ENCODE peak calls at places on chromosomes 12 and 14, in eight cellular contexts. G is pancreas, J is mammary epithelial cell, B is HCT116, E is lower lobe of right lung, Q is tibial nerve, N is uterus, K is cardiac muscle cell. T is an unnamed sample. For H3K36me3, the result is how much of the 10 kb centered on the place peaks cover.

GRCh38 chr12:46717159-46717558 is 108.6 kb downstream of the SLC38A4 start:
- DNase-seq in E (no peak), N (no peak), B (no peak), G (no peak), J (no peak), Q (no peak), K (no peak), T (no peak)

GRCh38 chr14:52790011-52790755 is 1.2 kb downstream of the GNPNAT1 start:
- DNase-seq in B (no peak), G (no peak), J (no peak), N (no peak), Q (no peak), E (no peak), K (peak), T (no peak)

GRCh38 chr12:111600296-111600562 is 1.1 kb upstream of the ATXN2 start:
- DNase-seq in N (no peak), G (no peak), K (no peak), B (no peak), J (no peak), Q (no peak), E (no peak), T (no peak)

GRCh38 chr14:65229431-65230286 is 127.3 kb upstream of the MAX start:
- DNase-seq in G (peak), E (peak), Q (no peak), B (no peak), N (peak), K (peak), J (peak), T (peak)

GRCh38 chr12:57965766-57966165 is 24.4 kb downstream of the ATP23 start:
- DNase-seq in J (no peak), E (no peak), N (no peak), B (no peak), G (no peak), K (no peak), Q (no peak), T (no peak)

GRCh38 chr12:15428632-15429031 is 106.3 kb downstream of the PTPRO start:
- DNase-seq in G (no peak), K (no peak), Q (no peak), J (no peak), B (no peak), E (no peak), N (no peak), T (no peak)

GRCh38 chr14:69354383-69355154 is 43.5 kb downstream of the ERH start:
- DNase-seq in J (peak), B (no peak), N (no peak), Q (no peak), K (no peak), E (no peak), G (no peak), T (no peak)

GRCh38 chr12:71938728-71939385 is at the start of gene TPH2:
- DNase-seq in J (peak), N (no peak), K (peak), E (peak), Q (no peak), B (peak), G (peak), T (no peak)

GRCh38 chr14:52279405-52279804 is 11.9 kb downstream of the PTGDR start:
- DNase-seq in N (no peak), K (no peak), B (no peak), E (no peak), Q (no peak), J (peak), G (no peak), T (no peak)

GRCh38 chr12:98752726-98753125 is 107.6 kb downstream of the APAF1 start:
- DNase-seq in Q (no peak), J (no peak), G (no peak), K (no peak), E (no peak), B (no peak), N (no peak), T (no peak)

GRCh38 chr12:101854747-101855146 is 22.6 kb upstream of the DRAM1 start:
- DNase-seq in Q (no peak), B (no peak), J (no peak), G (no peak), E (no peak), K (no peak), N (no peak), T (no peak)

GRCh38 chr14:92633724-92634123 is 114.7 kb downstream of the LGMN start:
- DNase-seq in J (no peak), N (no peak), K (no peak), B (no peak), G (no peak), E (no peak), Q (no peak), T (no peak)

GRCh38 chr12:56903374-56903773 is 30.8 kb downstream of the SDR9C7 start:
- DNase-seq in N (no peak), J (no peak), Q (no peak), E (no peak), K (no peak), G (no peak), B (no peak), T (no peak)

GRCh38 chr12:57242329-57242690 is 8.7 kb downstream of the STAC3 start:
- DNase-seq in K (no peak), E (no peak), Q (no peak), N (no peak), G (peak), J (no peak), B (no peak), T (peak)

GRCh38 chr12:68037616-68038255 is 48.5 kb downstream of the IFNG-AS1 start:
- DNase-seq in B (no peak), E (no peak), K (no peak), N (no peak), G (no peak), Q (no peak), J (no peak), T (no peak)

GRCh38 chr12:90245396-90245795 is 536.8 kb upstream of the ATP2B1 start:
- DNase-seq in N (no peak), B (no peak), E (no peak), J (no peak), Q (no peak), G (no peak), K (no peak), T (no peak)

GRCh38 chr12:14651371-14651770 is 45.0 kb downstream of the GUCY2C start:
- DNase-seq in K (no peak), N (no peak), G (no peak), J (no peak), B (no peak), Q (no peak), E (no peak), T (no peak)

GRCh38 chr14:98161366-98161765 is 1110.6 kb downstream of the BCL11B start:
- DNase-seq in B (no peak), G (no peak), K (no peak), N (no peak), E (no peak), J (peak), Q (no peak), T (no peak)

GRCh38 chr14:65230287-65230728 is 128.0 kb upstream of the MAX start:
- DNase-seq in G (peak), Q (peak), K (peak), N (no peak), B (no peak), J (no peak), E (peak), T (no peak)

GRCh38 chr14:81390706-81391105 is 9.4 kb downstream of the STON2 start:
- DNase-seq in G (no peak), J (no peak), E (no peak), B (no peak), K (no peak), Q (no peak), N (no peak), T (no peak)

GRCh38 chr12:7282844-7283243 is 21.0 kb upstream of the ACSM4 start:
- DNase-seq in E (no peak), Q (no peak), K (no peak), G (no peak), N (no peak), B (no peak), J (no peak), T (no peak)

GRCh38 chr12:49944718-49945117 is 5.8 kb upstream of the AQP2 start:
- DNase-seq in G (no peak), K (no peak), B (no peak), N (no peak), E (no peak), Q (no peak), J (no peak), T (no peak)
- H3K27ac ChIP-seq in G (no peak), K (no peak), B (no peak), N (no peak), E (no peak), Q (no peak), J (no peak), T (peak)

DNA sequence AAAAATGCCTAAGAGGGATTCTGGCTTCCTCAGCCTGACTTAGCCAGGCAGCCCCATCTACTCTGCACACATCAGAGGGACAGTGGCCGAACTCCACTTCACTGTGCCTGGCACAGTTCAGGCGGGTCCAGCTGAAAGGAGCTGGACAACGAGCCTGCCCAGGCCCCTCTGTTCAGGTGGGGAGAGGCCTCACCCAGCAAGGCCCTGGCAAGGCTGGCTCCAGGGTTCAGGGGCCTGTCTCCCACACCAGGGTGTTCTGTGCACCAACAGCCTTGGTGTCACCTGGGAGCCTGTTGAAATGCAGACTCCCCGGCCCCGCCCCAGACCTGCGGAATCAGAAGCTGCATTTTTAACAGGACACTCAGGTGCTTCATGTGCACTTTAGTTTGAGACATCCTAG is 9.8 kb downstream of the FAM181A start:
- DNase-seq in K (no peak), J (no peak), N (no peak), E (no peak), G (no peak), B (no peak), Q (no peak), T (no peak)
- H3K36me3 ChIP-seq in K (half or more), J (under half), N (under half), E (under half), G (under half), B (under half), Q (under half), T (under half)

GRCh38 chr12:23559268-23559753 is 390.2 kb downstream of the SOX5 start:
- DNase-seq in B (no peak), K (no peak), Q (no peak), G (no peak), N (no peak), J (no peak), E (no peak), T (no peak)

GRCh38 chr12:23560611-23561010 is 388.9 kb downstream of the SOX5 start:
- DNase-seq in K (no peak), N (no peak), B (no peak), J (no peak), G (no peak), Q (no peak), E (no peak), T (no peak)

GRCh38 chr12:23564454-23564853 is 385.0 kb downstream of the SOX5 start:
- DNase-seq in K (no peak), Q (no peak), G (no peak), J (peak), E (no peak), N (no peak), B (no peak), T (no peak)

GRCh38 chr12:23566133-23566532 is 383.3 kb downstream of the SOX5 start:
- DNase-seq in E (no peak), Q (no peak), G (no peak), J (no peak), K (no peak), N (no peak), B (no peak), T (no peak)

GRCh38 chr12:23561536-23561935 is 387.9 kb downstream of the SOX5 start:
- DNase-seq in B (no peak), K (no peak), J (no peak), Q (no peak), N (no peak), G (no peak), E (no peak), T (no peak)
- TF ChIP-seq CTCF in B (no peak), K (no peak), J (no peak), Q (no peak), N (no peak), G (no peak), E (no peak), T (no peak)

GRCh38 chr12:29148958-29149690 is at the start of gene FAR2:
- DNase-seq in B (no peak), G (no peak), Q (no peak), N (peak), K (peak), E (peak), J (peak), T (peak)
- H3K27ac ChIP-seq in B (peak), G (no peak), Q (peak), N (peak), K (no peak), E (peak), J (peak), T (peak)

GRCh38 chr12:94566345-94566744 is 84.0 kb downstream of the TMCC3 start:
- DNase-seq in Q (no peak), B (no peak), K (no peak), J (no peak), G (no peak), N (no peak), E (no peak), T (no peak)

GRCh38 chr12:94567784-94568183 is 82.6 kb downstream of the TMCC3 start:
- DNase-seq in J (no peak), Q (no peak), N (no peak), B (no peak), E (no peak), K (no peak), G (no peak), T (no peak)

GRCh38 chr12:94571556-94571955 is 78.8 kb downstream of the TMCC3 start:
- DNase-seq in J (peak), B (peak), N (peak), E (no peak), G (peak), K (peak), Q (no peak), T (no peak)

GRCh38 chr12:94565683-94566082 is 84.7 kb downstream of the TMCC3 start:
- DNase-seq in B (no peak), K (no peak), J (no peak), N (no peak), E (no peak), G (no peak), Q (no peak), T (no peak)

DNA sequence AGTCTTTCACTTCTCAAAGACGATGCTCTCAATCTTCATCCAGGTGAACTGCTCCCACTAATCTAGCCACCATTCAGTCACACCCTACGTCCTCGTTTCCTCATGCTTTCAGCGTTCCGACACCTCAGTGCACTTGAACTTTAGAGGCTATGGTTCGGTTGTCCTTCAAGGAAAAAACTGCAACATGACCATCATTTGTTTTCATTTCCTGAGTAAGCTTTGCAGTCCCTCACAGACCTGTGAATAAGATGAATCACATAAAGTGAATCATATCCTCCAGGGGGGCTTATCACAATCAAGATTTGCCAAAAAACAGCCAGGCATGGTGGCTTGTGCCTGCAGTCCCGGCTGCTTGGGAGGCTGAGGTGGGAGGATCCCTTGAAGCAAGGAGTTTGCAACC is 80.2 kb downstream of the TMCC3 start:
- DNase-seq in J (peak), E (no peak), K (no peak), G (no peak), N (no peak), Q (no peak), B (peak), T (no peak)
- H3K36me3 ChIP-seq in J (under half), E (under half), K (under half), G (under half), N (under half), Q (under half), B (under half), T (under half)

GRCh38 chr14:24296341-24297157 is 3.0 kb downstream of the DHRS1 start:
- DNase-seq in E (peak), B (no peak), G (peak), J (peak), N (peak), Q (no peak), K (peak), T (peak)

GRCh38 chr14:24300326-24300980 is 803 bp downstream of the NOP9 start:
- DNase-seq in N (no peak), K (no peak), J (no peak), B (no peak), E (no peak), Q (no peak), G (no peak), T (no peak)

GRCh38 chr14:24298892-24299254 is 707 bp downstream of the DHRS1 start:
- DNase-seq in E (no peak), Q (no peak), G (no peak), B (peak), K (no peak), J (peak), N (no peak), T (no peak)

GRCh38 chr14:24299255-24300191 is at the start of the genes DHRS1 and NOP9:
- DNase-seq in G (peak), E (peak), K (peak), Q (peak), J (peak), B (peak), N (peak), T (peak)

GRCh38 chr14:24297190-24297964 is 2.2 kb downstream of the DHRS1 start:
- DNase-seq in G (no peak), Q (no peak), B (no peak), K (peak), E (no peak), J (peak), N (no peak), T (no peak)
- TF ChIP-seq CTCF in G (no peak), Q (no peak), B (peak), K (peak), E (peak), J (peak), N (no peak), T (peak)

DNA sequence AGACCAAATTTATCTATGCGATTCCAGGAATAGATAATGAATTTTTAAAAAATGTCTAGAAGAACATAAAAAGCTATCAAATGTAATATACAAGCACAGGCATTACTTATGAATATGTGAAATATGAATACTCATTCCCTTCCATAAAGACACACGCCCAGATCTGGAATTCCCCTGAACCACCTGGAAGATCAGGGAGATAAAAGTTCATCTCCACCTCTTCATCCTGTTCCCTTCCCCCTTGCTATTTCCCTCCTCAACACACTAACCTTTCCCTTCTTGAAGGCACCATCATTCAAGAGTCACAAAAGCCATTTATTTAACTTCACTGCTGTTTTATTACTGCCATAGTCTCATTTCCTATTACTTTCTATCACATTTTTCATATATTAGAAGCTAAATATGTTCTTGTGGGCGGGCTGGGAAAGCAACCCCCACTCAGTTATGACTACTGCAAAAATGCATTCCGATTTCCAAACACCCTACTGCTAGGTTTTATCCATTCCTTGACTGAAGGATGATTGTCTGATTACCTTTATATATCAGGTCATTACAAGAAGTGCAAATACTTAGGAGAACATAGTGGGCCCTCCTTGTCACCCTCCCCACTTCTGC is 16.1 kb downstream of the FGD6 start:
- DNase-seq in Q (no peak), B (no peak), E (no peak), J (peak), N (no peak), G (no peak), K (no peak), T (no peak)
- H3K27ac ChIP-seq in Q (peak), B (peak), E (no peak), J (peak), N (peak), G (peak), K (no peak), T (peak)

GRCh38 chr14:77738559-77739250 is 22.3 kb downstream of the SNW1 start:
- DNase-seq in G (no peak), Q (no peak), K (no peak), B (no peak), N (no peak), E (no peak), J (no peak), T (no peak)

GRCh38 chr14:77746064-77746463 is 14.9 kb downstream of the SNW1 start:
- DNase-seq in E (no peak), G (no peak), Q (no peak), B (no peak), K (no peak), N (no peak), J (no peak), T (no peak)

DNA sequence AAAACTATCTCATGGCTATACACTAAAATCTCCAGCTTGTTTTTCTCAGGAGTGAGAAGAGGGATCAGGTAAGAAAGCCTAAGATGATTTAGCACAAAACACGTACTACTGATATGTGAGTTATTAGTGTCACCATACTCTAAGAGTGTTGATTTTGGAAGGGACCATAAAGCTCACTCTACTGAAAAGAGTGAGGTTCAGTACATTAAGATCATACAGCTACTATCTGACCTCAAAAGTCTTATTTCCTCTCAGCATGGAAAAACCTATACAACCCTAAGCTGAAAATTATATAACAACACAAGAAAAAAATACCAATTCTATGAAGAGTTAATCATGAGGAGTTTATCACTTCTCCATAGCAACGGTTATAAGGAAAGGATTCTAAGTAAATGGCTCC is 19.5 kb downstream of the SNW1 start:
- DNase-seq in E (no peak), B (no peak), N (no peak), K (no peak), G (no peak), J (no peak), Q (no peak), T (no peak)
- H3K36me3 ChIP-seq in E (half or more), B (under half), N (under half), K (under half), G (under half), J (under half), Q (under half), T (under half)

GRCh38 chr12:119274636-119275065 is 59.9 kb upstream of the CCDC60 start:
- DNase-seq in Q (no peak), B (no peak), G (no peak), K (no peak), J (no peak), E (no peak), N (no peak), T (no peak)
- TF ChIP-seq CTCF in Q (no peak), B (no peak), G (no peak), K (no peak), J (no peak), E (no peak), N (no peak), T (no peak)

DNA sequence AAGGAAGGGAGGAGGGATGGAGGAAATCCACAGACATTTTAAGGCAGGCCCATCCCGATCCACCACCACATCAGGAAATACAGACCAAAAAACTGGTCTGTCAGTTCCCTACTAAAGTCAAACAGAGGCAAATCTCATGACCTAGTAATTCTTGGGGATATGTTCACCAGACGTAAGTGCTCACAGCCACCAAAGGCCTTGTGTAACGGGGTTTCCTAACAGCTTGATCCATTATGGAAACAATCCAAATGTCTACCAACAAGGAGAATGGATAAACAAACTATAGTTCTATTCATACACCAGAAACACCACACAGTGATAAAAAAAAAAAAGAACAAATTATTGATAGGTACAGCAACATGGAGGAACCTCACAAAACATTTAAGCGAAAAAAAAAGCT is 72.9 kb downstream of the PRKAB1 start:
- DNase-seq in N (no peak), G (no peak), E (no peak), B (no peak), J (no peak), Q (no peak), K (no peak), T (no peak)
- H3K27ac ChIP-seq in N (no peak), G (no peak), E (no peak), B (no peak), J (no peak), Q (no peak), K (no peak), T (no peak)

T was measured in suprapubic skin.